ENCODE peak calls at places on chromosomes 2 and 18, in four cellular contexts. A is colonic mucosa, O is heart left ventricle, F is gastrocnemius medialis. S is an unnamed sample.
A peak's percentile ranks its signal among the peaks of the same experiment; 100 is the strongest.

GRCh38 chr2:131029812-131030211 is 63.4 kb downstream of the FAM168B start:
- DNase-seq in A (peak; percentile 7), O (no peak), F (no peak), S (no peak)

GRCh38 chr2:49270091-49270490 is 115.8 kb upstream of the FSHR start:
- DNase-seq in A (no peak), F (no peak), O (no peak), S (no peak)

GRCh38 chr2:33411765-33412164 is 64.7 kb upstream of the RASGRP3 start:
- DNase-seq in A (no peak), F (no peak), O (no peak), S (no peak)

GRCh38 chr2:15856318-15856717 is 84.0 kb upstream of the MYCN start:
- DNase-seq in O (no peak), A (no peak), F (no peak), S (no peak)

GRCh38 chr2:176188218-176188968 is at the start of gene HOXD1:
- DNase-seq in O (peak; percentile 42), A (peak; percentile 87), F (no peak), S (peak; percentile 67)

GRCh38 chr2:242012956-242013764 is 143.6 kb downstream of the RTP5 start:
- DNase-seq in A (no peak), O (no peak), F (no peak), S (no peak)

GRCh38 chr2:23843051-23843976 is 83.6 kb downstream of the ATAD2B start:
- DNase-seq in O (no peak), A (peak; percentile 44), F (no peak), S (no peak)

GRCh38 chr18:79818036-79818435 is 20.3 kb downstream of the KCNG2 start:
- DNase-seq in O (no peak), F (no peak), A (no peak), S (no peak)

GRCh38 chr2:38722271-38723115 is 28.7 kb downstream of the SRSF7 start:
- DNase-seq in A (no peak), F (peak; percentile 18), O (no peak), S (no peak)

GRCh38 chr2:41595235-41595634 is 452.6 kb upstream of the PKDCC start:
- DNase-seq in F (no peak), O (no peak), A (no peak), S (no peak)

GRCh38 chr2:189608799-189609422 is 28.3 kb upstream of the SLC40A1 start:
- DNase-seq in F (no peak), O (no peak), A (no peak), S (no peak)

GRCh38 chr2:231046908-231047269 is 9.6 kb downstream of the C2orf72 start:
- DNase-seq in A (no peak), F (no peak), O (no peak), S (no peak)

GRCh38 chr2:2466534-2466933 is 135.5 kb upstream of the MYT1L start:
- DNase-seq in F (no peak), O (no peak), A (no peak), S (no peak)

GRCh38 chr2:126700677-126701076 is 44.7 kb downstream of the GYPC start:
- DNase-seq in A (no peak), F (no peak), O (no peak), S (no peak)

DNA sequence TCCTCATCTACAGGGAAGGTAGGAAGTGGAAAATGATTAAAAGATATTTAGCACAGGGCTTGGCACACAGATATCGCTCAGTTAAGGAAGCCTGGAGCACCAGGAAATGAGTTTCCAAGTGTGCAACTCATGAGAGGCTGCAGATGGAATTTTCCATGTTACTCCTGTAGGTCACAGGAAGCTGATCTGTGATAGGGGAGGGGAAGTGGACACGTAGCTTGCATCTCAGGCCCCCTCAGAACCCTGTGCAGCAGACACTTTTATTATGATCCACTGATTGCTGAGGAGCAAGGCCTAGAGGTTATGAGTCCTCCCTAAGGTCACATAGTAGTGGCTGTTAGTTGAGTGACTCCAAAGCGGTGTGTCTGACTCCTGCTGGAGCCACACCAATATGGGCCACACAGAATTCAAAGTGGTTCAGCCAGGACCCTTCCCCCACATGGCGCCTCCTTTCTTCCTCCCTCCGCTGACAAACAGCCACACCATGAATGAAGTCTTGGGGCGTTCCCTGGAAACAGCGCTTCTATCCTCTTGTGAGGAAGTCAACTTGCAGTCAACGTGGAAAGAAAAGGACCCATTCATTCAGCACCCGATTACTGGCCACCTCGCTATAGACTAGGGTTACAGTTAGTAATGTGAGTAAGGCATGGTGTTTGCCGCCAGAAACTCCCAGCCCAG is 21.5 kb downstream of the DYSF start:
- DNase-seq in F (no peak), O (peak; percentile 55), A (no peak), S (no peak)
- H3K4me1 ChIP-seq in F (peaks cover 60% of the 10 kb centered on the region), O (peaks cover 20% of the 10 kb centered on the region), A (no peaks in the 10 kb centered on the region), S (no peaks in the 10 kb centered on the region)

DNA sequence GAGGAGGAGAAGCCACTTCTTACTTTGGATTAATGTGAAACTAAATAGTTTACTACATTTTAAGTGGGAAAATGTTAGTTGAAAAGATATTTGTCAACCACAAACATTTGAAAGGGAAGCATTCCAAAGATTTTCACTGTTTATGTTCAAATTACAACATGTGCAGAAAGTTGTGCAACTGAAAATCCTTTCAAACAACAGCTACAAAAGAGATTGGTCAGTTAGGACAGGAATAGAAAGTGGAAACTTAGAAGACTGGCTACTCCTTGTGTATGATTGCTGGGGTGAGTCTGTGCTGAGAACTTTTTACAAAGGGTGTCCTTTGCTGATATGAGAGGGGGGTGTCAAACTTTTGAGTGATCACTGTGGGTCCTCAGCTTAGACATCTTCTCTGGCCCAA is 277.5 kb upstream of the FN1 start:
- DNase-seq in O (no peak), F (no peak), A (no peak), S (no peak)
- H3K4me1 ChIP-seq in O (peaks cover 3% of the 10 kb centered on the region), F (peaks cover 13% of the 10 kb centered on the region), A (peaks cover 3% of the 10 kb centered on the region), S (peaks cover 5% of the 10 kb centered on the region)

GRCh38 chr2:66456183-66457041 is 21.5 kb downstream of the MEIS1 start:
- DNase-seq in A (no peak), O (no peak), F (no peak), S (no peak)

GRCh38 chr2:66448592-66448991 is 13.7 kb downstream of the MEIS1 start:
- DNase-seq in O (no peak), A (no peak), F (no peak), S (no peak)

GRCh38 chr2:66455490-66455889 is 20.6 kb downstream of the MEIS1 start:
- DNase-seq in F (no peak), A (no peak), O (no peak), S (no peak)

GRCh38 chr2:66452214-66452613 is 17.3 kb downstream of the MEIS1 start:
- DNase-seq in O (no peak), A (no peak), F (no peak), S (no peak)

GRCh38 chr2:66452917-66453316 is 18.0 kb downstream of the MEIS1 start:
- DNase-seq in F (no peak), A (no peak), O (no peak), S (no peak)
- H3K4me1 ChIP-seq in F (no peaks in the 10 kb centered on the region), A (no peaks in the 10 kb centered on the region), O (no peaks in the 10 kb centered on the region), S (no peaks in the 10 kb centered on the region)

GRCh38 chr2:9230051-9230802 is 23.6 kb downstream of the ASAP2 start:
- DNase-seq in O (peak; percentile 59), F (no peak), A (no peak), S (no peak)

GRCh38 chr2:9226458-9227380 is 20.1 kb downstream of the ASAP2 start:
- DNase-seq in F (no peak), O (no peak), A (peak; percentile 9), S (no peak)

GRCh38 chr2:9229470-9229820 is 22.8 kb downstream of the ASAP2 start:
- DNase-seq in F (no peak), O (no peak), A (no peak), S (no peak)

GRCh38 chr2:9228781-9229469 is 22.3 kb downstream of the ASAP2 start:
- DNase-seq in A (no peak), O (no peak), F (no peak), S (no peak)

DNA sequence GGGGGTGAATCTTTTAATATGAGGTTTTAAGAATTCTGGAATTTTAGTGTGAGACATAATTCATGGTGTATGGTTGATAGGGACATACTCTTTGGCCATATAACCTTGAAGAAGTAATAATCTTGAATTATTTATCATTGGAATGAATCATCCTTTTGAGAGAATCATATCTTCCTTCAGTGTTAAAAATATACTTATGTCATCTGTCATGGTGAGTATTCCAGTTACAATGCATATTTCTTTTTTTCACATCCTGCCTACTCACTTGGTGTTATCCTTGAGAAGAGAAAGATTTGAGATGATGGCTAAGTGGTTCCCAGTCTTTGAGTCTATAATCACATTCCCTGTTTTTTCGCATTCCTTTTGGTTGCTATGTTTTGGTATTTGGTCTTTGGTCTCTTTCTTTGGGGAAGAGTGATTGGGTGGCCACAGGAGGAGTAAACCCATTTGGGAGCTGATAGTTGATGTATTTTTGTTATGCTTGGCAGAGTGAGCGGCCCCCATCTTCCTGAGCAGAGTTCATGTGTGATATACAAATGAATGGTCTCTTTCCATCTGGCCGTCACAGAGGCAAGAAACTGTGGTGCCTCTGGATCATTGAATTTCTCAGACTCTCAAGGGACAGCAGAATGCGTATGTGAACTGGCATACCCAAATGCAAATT is 21.6 kb downstream of the ASAP2 start:
- DNase-seq in A (no peak), F (no peak), O (no peak), S (no peak)
- H3K4me1 ChIP-seq in A (peaks cover 8% of the 10 kb centered on the region), F (peaks cover 18% of the 10 kb centered on the region), O (peaks cover 54% of the 10 kb centered on the region), S (peaks cover 10% of the 10 kb centered on the region)

DNA sequence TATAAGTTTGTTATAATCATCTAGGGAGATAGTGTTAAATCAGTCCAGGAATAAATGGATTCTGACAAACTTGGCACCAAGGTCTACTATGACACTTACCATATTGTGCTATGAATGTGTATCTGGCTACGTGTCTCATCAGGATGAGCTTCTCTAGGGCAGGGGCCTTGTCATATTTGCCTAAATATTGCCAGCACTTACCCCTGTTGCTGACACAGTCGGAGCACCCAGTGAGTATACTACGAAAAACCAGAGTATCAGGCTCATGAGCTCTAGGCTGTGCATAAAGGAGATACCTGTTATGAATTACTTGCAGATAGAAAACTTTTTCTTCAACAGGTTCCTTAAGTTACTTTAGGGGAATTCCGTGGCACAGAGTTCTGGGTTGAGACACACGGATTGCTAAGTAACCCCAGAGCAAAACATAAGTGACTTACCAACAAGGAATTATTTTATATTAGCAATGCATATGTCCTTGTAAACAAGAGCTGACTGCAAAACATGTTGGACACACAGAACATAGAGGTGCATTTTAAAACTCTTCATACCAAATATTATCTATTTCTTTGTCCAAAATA is 7.7 kb upstream of the TTC39C start:
- DNase-seq in F (no peak), O (no peak), A (no peak), S (no peak)
- H3K4me1 ChIP-seq in F (no peaks in the 10 kb centered on the region), O (no peaks in the 10 kb centered on the region), A (no peaks in the 10 kb centered on the region), S (no peaks in the 10 kb centered on the region)

DNA sequence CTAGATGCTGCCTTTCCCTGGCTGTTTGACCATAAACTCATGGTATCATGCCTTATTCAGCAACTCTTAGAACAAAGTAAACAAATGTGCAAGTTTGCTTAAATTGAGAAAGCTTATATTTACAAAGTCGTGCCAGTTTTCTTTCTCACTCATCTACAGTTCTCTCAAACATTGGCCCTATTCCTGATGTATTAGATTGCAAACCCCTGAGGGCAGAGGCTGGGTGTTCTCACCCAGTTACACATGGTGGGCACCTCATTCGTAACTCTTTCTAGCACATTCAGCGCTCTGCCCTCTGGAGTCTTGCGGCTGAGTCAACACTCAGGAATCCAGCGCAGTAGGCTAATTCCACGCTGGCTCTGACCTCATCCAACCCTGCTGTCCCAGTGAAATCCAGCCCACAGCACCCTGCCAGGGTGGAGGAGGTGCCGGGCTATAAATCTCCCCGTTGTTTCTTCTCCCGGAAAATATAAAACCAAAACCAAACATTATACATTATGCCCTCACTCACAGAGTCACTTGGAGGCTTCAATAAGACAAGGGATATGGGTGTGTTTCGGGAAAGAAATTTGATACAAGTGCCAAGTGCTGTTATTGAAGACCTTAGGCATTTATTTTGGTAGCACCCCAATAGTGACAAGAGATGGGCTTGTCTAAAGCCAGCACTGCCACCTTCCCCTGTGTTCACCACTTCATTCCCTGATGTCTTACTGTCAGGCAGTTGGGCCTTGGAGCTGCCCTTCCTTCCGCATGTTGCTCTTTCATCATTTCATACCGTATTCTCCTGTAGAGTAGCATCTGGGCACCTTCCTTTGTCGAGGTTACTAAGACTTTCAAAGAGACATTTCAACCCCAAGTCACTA is 287.4 kb downstream of the PRKCE start:
- DNase-seq in A (peak; percentile 88), F (peak; percentile 66), O (peak; percentile 61), S (peak; percentile 87)
- H3K4me1 ChIP-seq in A (peaks cover 5% of the 10 kb centered on the region), F (peaks cover 22% of the 10 kb centered on the region), O (peaks cover 3% of the 10 kb centered on the region), S (peaks cover 10% of the 10 kb centered on the region)

GRCh38 chr2:71692621-71693277 is 239.4 kb downstream of the DYSF start:
- DNase-seq in F (no peak), A (no peak), O (no peak), S (no peak)
- H3K4me1 ChIP-seq in F (peaks cover 44% of the 10 kb centered on the region), A (no peaks in the 10 kb centered on the region), O (no peaks in the 10 kb centered on the region), S (no peaks in the 10 kb centered on the region)

S was measured in testis.